ENCODE peak calls at places on chromosomes 7 and 10, in ten cellular contexts. One of them, this sample, is unnamed.

GRCh38 chr10:31126593-31126992 is 94.9 kb upstream of the ZNF438 start:
- DNase-seq in kidney: no peak
- DNase-seq in hepatocyte: no peak
- DNase-seq in astrocyte of the spinal cord: no peak
- DNase-seq in IMR-90: peak; percentile 46
- DNase-seq in GM23338: no peak
- DNase-seq in PC-3: no peak
- DNase-seq in lower lobe of right lung: no peak
- DNase-seq in skeletal muscle cell: no peak
- DNase-seq in fibroblast of the aortic adventitia: peak; percentile 36
- DNase-seq in this sample: no peak

GRCh38 chr10:114499630-114500190 is 95.4 kb upstream of the AFAP1L2 start:
- DNase-seq in kidney: no peak
- DNase-seq in hepatocyte: peak; percentile 83
- DNase-seq in astrocyte of the spinal cord: no peak
- DNase-seq in IMR-90: no peak
- DNase-seq in GM23338: no peak
- DNase-seq in PC-3: peak; percentile 43
- DNase-seq in lower lobe of right lung: no peak
- DNase-seq in skeletal muscle cell: no peak
- DNase-seq in fibroblast of the aortic adventitia: no peak
- DNase-seq in this sample: peak; percentile 97

GRCh38 chr7:27641576-27642230 is 21.0 kb downstream of the HIBADH start:
- DNase-seq in kidney: no peak
- DNase-seq in hepatocyte: no peak
- DNase-seq in astrocyte of the spinal cord: peak; percentile 29
- DNase-seq in IMR-90: no peak
- DNase-seq in GM23338: no peak
- DNase-seq in PC-3: peak; percentile 30
- DNase-seq in lower lobe of right lung: no peak
- DNase-seq in skeletal muscle cell: no peak
- DNase-seq in fibroblast of the aortic adventitia: peak; percentile 28
- DNase-seq in this sample: no peak

GRCh38 chr7:84624527-84624926 is 429.9 kb upstream of the SEMA3A start:
- DNase-seq in kidney: no peak
- DNase-seq in hepatocyte: no peak
- DNase-seq in astrocyte of the spinal cord: no peak
- DNase-seq in IMR-90: no peak
- DNase-seq in GM23338: no peak
- DNase-seq in PC-3: no peak
- DNase-seq in lower lobe of right lung: no peak
- DNase-seq in skeletal muscle cell: no peak
- DNase-seq in fibroblast of the aortic adventitia: peak; percentile 20
- DNase-seq in this sample: no peak

GRCh38 chr10:124703372-124703771 is 40.8 kb downstream of the FAM53B start:
- DNase-seq in kidney: peak; percentile 45
- DNase-seq in hepatocyte: no peak
- DNase-seq in astrocyte of the spinal cord: no peak
- DNase-seq in IMR-90: no peak
- DNase-seq in GM23338: no peak
- DNase-seq in PC-3: no peak
- DNase-seq in lower lobe of right lung: no peak
- DNase-seq in skeletal muscle cell: no peak
- DNase-seq in fibroblast of the aortic adventitia: no peak
- DNase-seq in this sample: no peak

GRCh38 chr7:54129035-54129434 is 413.1 kb upstream of the VSTM2A start:
- DNase-seq in kidney: no peak
- DNase-seq in hepatocyte: no peak
- DNase-seq in astrocyte of the spinal cord: no peak
- DNase-seq in IMR-90: no peak
- DNase-seq in GM23338: no peak
- DNase-seq in PC-3: no peak
- DNase-seq in lower lobe of right lung: no peak
- DNase-seq in skeletal muscle cell: no peak
- DNase-seq in fibroblast of the aortic adventitia: no peak
- DNase-seq in this sample: no peak

GRCh38 chr7:142301923-142302550 is 44.2 kb upstream of the PRSS58 start:
- DNase-seq in kidney: no peak
- DNase-seq in hepatocyte: no peak
- DNase-seq in astrocyte of the spinal cord: peak; percentile 12
- DNase-seq in IMR-90: no peak
- DNase-seq in GM23338: peak; percentile 60
- DNase-seq in PC-3: peak; percentile 31
- DNase-seq in lower lobe of right lung: no peak
- DNase-seq in skeletal muscle cell: no peak
- DNase-seq in fibroblast of the aortic adventitia: peak; percentile 16
- DNase-seq in this sample: no peak

GRCh38 chr10:6511347-6511746 is 68.7 kb downstream of the PRKCQ start:
- DNase-seq in kidney: no peak
- DNase-seq in hepatocyte: no peak
- DNase-seq in astrocyte of the spinal cord: no peak
- DNase-seq in IMR-90: no peak
- DNase-seq in GM23338: no peak
- DNase-seq in PC-3: no peak
- DNase-seq in lower lobe of right lung: no peak
- DNase-seq in skeletal muscle cell: no peak
- DNase-seq in fibroblast of the aortic adventitia: no peak
- DNase-seq in this sample: no peak

GRCh38 chr7:158085741-158086695 is 501.6 kb downstream of the PTPRN2 start:
- DNase-seq in kidney: peak; percentile 39
- DNase-seq in hepatocyte: no peak
- DNase-seq in astrocyte of the spinal cord: no peak
- DNase-seq in IMR-90: no peak
- DNase-seq in GM23338: no peak
- DNase-seq in PC-3: no peak
- DNase-seq in lower lobe of right lung: peak; percentile 10
- DNase-seq in skeletal muscle cell: no peak
- DNase-seq in fibroblast of the aortic adventitia: no peak
- DNase-seq in this sample: no peak

GRCh38 chr7:94394399-94395140 is at the start of gene COL1A2:
- DNase-seq in kidney: peak; percentile 95
- DNase-seq in hepatocyte: peak; percentile 91
- DNase-seq in astrocyte of the spinal cord: peak; percentile 99
- DNase-seq in IMR-90: peak; percentile 99
- DNase-seq in GM23338: peak; percentile 78
- DNase-seq in PC-3: peak; percentile 7
- DNase-seq in lower lobe of right lung: peak; percentile 57
- DNase-seq in skeletal muscle cell: peak; percentile 97
- DNase-seq in fibroblast of the aortic adventitia: peak; percentile 100
- DNase-seq in this sample: no peak
- H3K4me3 ChIP-seq in kidney: peak within 1 kb of the TSS; percentile 65
- H3K4me3 ChIP-seq in hepatocyte: peak within 1 kb of the TSS; percentile 52
- H3K4me3 ChIP-seq in astrocyte of the spinal cord: peak within 1 kb of the TSS; percentile 61
- H3K4me3 ChIP-seq in IMR-90: peak within 1 kb of the TSS; percentile 81
- H3K4me3 ChIP-seq in GM23338: peak within 1 kb of the TSS; percentile 80
- H3K4me3 ChIP-seq in PC-3: no peak within 1 kb of the TSS
- H3K4me3 ChIP-seq in lower lobe of right lung: peak within 1 kb of the TSS; percentile 57
- H3K4me3 ChIP-seq in skeletal muscle cell: peak within 1 kb of the TSS; percentile 68
- H3K4me3 ChIP-seq in fibroblast of the aortic adventitia: peak within 1 kb of the TSS; percentile 96
- H3K4me3 ChIP-seq in this sample: no peak within 1 kb of the TSS

GRCh38 chr7:136869006-136869961 is 832 bp downstream of the CHRM2 start:
- DNase-seq in kidney: peak; percentile 68
- DNase-seq in hepatocyte: peak; percentile 9
- DNase-seq in astrocyte of the spinal cord: peak; percentile 41
- DNase-seq in IMR-90: peak; percentile 59
- DNase-seq in GM23338: peak; percentile 59
- DNase-seq in PC-3: no peak
- DNase-seq in lower lobe of right lung: peak; percentile 44
- DNase-seq in skeletal muscle cell: no peak
- DNase-seq in fibroblast of the aortic adventitia: no peak
- DNase-seq in this sample: no peak
- H3K4me3 ChIP-seq in kidney: no peak overlapping the region
- H3K4me3 ChIP-seq in hepatocyte: peak overlapping the region; percentile 44
- H3K4me3 ChIP-seq in astrocyte of the spinal cord: peak overlapping the region; percentile 58
- H3K4me3 ChIP-seq in IMR-90: peak overlapping the region; percentile 95
- H3K4me3 ChIP-seq in GM23338: peak overlapping the region; percentile 76
- H3K4me3 ChIP-seq in PC-3: no peak overlapping the region
- H3K4me3 ChIP-seq in lower lobe of right lung: peak overlapping the region; percentile 46
- H3K4me3 ChIP-seq in skeletal muscle cell: peak overlapping the region; percentile 46
- H3K4me3 ChIP-seq in fibroblast of the aortic adventitia: peak overlapping the region; percentile 64
- H3K4me3 ChIP-seq in this sample: no peak overlapping the region

GRCh38 chr7:135205850-135206249 is 5.5 kb downstream of the WDR91 start:
- DNase-seq in kidney: peak; percentile 26
- DNase-seq in hepatocyte: no peak
- DNase-seq in astrocyte of the spinal cord: no peak
- DNase-seq in IMR-90: no peak
- DNase-seq in GM23338: no peak
- DNase-seq in PC-3: no peak
- DNase-seq in lower lobe of right lung: no peak
- DNase-seq in skeletal muscle cell: no peak
- DNase-seq in fibroblast of the aortic adventitia: no peak
- DNase-seq in this sample: no peak

GRCh38 chr7:135208417-135208793 is 2.9 kb downstream of the WDR91 start:
- DNase-seq in kidney: peak; percentile 65
- DNase-seq in hepatocyte: no peak
- DNase-seq in astrocyte of the spinal cord: no peak
- DNase-seq in IMR-90: no peak
- DNase-seq in GM23338: no peak
- DNase-seq in PC-3: no peak
- DNase-seq in lower lobe of right lung: no peak
- DNase-seq in skeletal muscle cell: no peak
- DNase-seq in fibroblast of the aortic adventitia: no peak
- DNase-seq in this sample: no peak

GRCh38 chr7:135206887-135207738 is 4.2 kb downstream of the WDR91 start:
- DNase-seq in kidney: peak; percentile 29
- DNase-seq in hepatocyte: no peak
- DNase-seq in astrocyte of the spinal cord: no peak
- DNase-seq in IMR-90: no peak
- DNase-seq in GM23338: no peak
- DNase-seq in PC-3: no peak
- DNase-seq in lower lobe of right lung: no peak
- DNase-seq in skeletal muscle cell: no peak
- DNase-seq in fibroblast of the aortic adventitia: no peak
- DNase-seq in this sample: no peak

GRCh38 chr7:135209225-135209834 is 2.0 kb downstream of the WDR91 start:
- DNase-seq in kidney: no peak
- DNase-seq in hepatocyte: no peak
- DNase-seq in astrocyte of the spinal cord: no peak
- DNase-seq in IMR-90: no peak
- DNase-seq in GM23338: no peak
- DNase-seq in PC-3: no peak
- DNase-seq in lower lobe of right lung: no peak
- DNase-seq in skeletal muscle cell: no peak
- DNase-seq in fibroblast of the aortic adventitia: no peak
- DNase-seq in this sample: no peak

DNA sequence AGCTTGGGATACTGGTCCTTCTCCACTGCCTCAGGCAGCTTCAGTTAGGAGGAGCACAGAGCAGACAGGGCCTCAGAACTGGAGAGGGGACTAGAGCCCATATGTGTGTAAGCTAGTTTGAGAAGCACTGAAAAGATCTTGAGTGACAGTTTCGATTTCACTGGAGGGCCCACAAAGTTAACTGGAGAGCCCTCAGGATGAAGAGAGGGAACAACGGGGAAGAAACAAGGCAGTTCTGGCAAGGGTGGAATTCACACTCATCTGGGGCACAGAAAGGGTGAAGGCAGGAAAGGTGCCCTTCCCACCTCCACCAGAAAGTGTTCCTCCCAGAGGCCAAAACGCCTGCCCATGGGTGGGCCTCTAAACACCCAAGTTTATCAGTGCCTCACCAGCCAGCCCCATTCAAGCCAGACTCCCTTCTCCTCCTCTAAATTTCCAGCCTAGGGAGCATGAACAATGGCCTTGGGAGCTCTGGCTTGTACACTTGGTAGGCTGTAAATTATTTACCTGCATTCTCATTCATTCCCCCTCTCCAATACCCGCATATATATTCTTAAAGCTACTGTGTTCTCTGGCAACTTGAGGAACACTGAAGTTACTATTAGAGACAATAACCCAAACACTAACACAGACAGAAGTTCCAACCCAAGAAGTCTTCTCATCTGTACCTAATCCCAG is 3.4 kb downstream of the WDR91 start:
- DNase-seq in kidney: peak; percentile 40
- DNase-seq in hepatocyte: no peak
- DNase-seq in astrocyte of the spinal cord: no peak
- DNase-seq in IMR-90: no peak
- DNase-seq in GM23338: no peak
- DNase-seq in PC-3: no peak
- DNase-seq in lower lobe of right lung: no peak
- DNase-seq in skeletal muscle cell: no peak
- DNase-seq in fibroblast of the aortic adventitia: no peak
- DNase-seq in this sample: no peak
- H3K4me3 ChIP-seq in kidney: peak overlapping the region; percentile 96
- H3K4me3 ChIP-seq in hepatocyte: no peak overlapping the region
- H3K4me3 ChIP-seq in astrocyte of the spinal cord: no peak overlapping the region
- H3K4me3 ChIP-seq in IMR-90: no peak overlapping the region
- H3K4me3 ChIP-seq in GM23338: no peak overlapping the region
- H3K4me3 ChIP-seq in PC-3: no peak overlapping the region
- H3K4me3 ChIP-seq in lower lobe of right lung: no peak overlapping the region
- H3K4me3 ChIP-seq in skeletal muscle cell: no peak overlapping the region
- H3K4me3 ChIP-seq in fibroblast of the aortic adventitia: no peak overlapping the region
- H3K4me3 ChIP-seq in this sample: no peak overlapping the region

GRCh38 chr7:66629222-66629658 is 559 bp downstream of the KCTD7 start:
- DNase-seq in kidney: no peak
- DNase-seq in hepatocyte: no peak
- DNase-seq in astrocyte of the spinal cord: no peak
- DNase-seq in IMR-90: no peak
- DNase-seq in GM23338: peak; percentile 60
- DNase-seq in PC-3: no peak
- DNase-seq in lower lobe of right lung: peak; percentile 56
- DNase-seq in skeletal muscle cell: no peak
- DNase-seq in fibroblast of the aortic adventitia: peak; percentile 14
- DNase-seq in this sample: no peak

GRCh38 chr7:66630529-66630928 is 1.8 kb downstream of the KCTD7 start:
- DNase-seq in kidney: no peak
- DNase-seq in hepatocyte: no peak
- DNase-seq in astrocyte of the spinal cord: no peak
- DNase-seq in IMR-90: no peak
- DNase-seq in GM23338: no peak
- DNase-seq in PC-3: no peak
- DNase-seq in lower lobe of right lung: no peak
- DNase-seq in skeletal muscle cell: no peak
- DNase-seq in fibroblast of the aortic adventitia: no peak
- DNase-seq in this sample: no peak

GRCh38 chr7:66628361-66629221 is at the start of gene KCTD7:
- DNase-seq in kidney: peak; percentile 100
- DNase-seq in hepatocyte: peak; percentile 99
- DNase-seq in astrocyte of the spinal cord: peak; percentile 99
- DNase-seq in IMR-90: peak; percentile 98
- DNase-seq in GM23338: peak; percentile 98
- DNase-seq in PC-3: peak; percentile 95
- DNase-seq in lower lobe of right lung: peak; percentile 99
- DNase-seq in skeletal muscle cell: peak; percentile 96
- DNase-seq in fibroblast of the aortic adventitia: peak; percentile 97
- DNase-seq in this sample: peak; percentile 99

GRCh38 chr7:66629659-66630058 is 978 bp downstream of the KCTD7 start:
- DNase-seq in kidney: no peak
- DNase-seq in hepatocyte: no peak
- DNase-seq in astrocyte of the spinal cord: no peak
- DNase-seq in IMR-90: no peak
- DNase-seq in GM23338: no peak
- DNase-seq in PC-3: no peak
- DNase-seq in lower lobe of right lung: no peak
- DNase-seq in skeletal muscle cell: no peak
- DNase-seq in fibroblast of the aortic adventitia: no peak
- DNase-seq in this sample: no peak

DNA sequence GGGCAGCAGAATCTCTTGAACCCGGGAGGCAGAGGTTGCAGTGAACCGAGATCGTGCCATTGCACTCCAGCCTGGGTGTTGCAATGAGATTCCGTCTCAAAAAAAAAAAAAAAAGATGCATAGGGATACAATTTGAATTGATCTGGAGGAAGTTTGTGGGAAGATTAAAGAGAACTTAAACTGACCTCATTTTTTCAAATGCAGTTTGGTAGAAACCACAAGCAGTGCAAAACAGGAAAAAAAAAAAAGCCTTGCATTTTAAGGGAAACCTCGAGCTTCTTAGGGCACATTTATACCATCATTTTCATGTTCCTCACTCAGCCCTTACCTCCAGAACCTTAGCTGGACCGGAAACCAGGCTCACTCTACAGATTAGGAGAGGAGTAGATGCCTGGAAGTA is 2.8 kb downstream of the KCTD7 start:
- DNase-seq in kidney: no peak
- DNase-seq in hepatocyte: no peak
- DNase-seq in astrocyte of the spinal cord: no peak
- DNase-seq in IMR-90: no peak
- DNase-seq in GM23338: no peak
- DNase-seq in PC-3: no peak
- DNase-seq in lower lobe of right lung: no peak
- DNase-seq in skeletal muscle cell: no peak
- DNase-seq in fibroblast of the aortic adventitia: no peak
- DNase-seq in this sample: no peak
- H3K4me3 ChIP-seq in kidney: no peak overlapping the region
- H3K4me3 ChIP-seq in hepatocyte: no peak overlapping the region
- H3K4me3 ChIP-seq in astrocyte of the spinal cord: no peak overlapping the region
- H3K4me3 ChIP-seq in IMR-90: no peak overlapping the region
- H3K4me3 ChIP-seq in GM23338: no peak overlapping the region
- H3K4me3 ChIP-seq in PC-3: no peak overlapping the region
- H3K4me3 ChIP-seq in lower lobe of right lung: no peak overlapping the region
- H3K4me3 ChIP-seq in skeletal muscle cell: no peak overlapping the region
- H3K4me3 ChIP-seq in fibroblast of the aortic adventitia: no peak overlapping the region
- H3K4me3 ChIP-seq in this sample: no peak overlapping the region